ENCODE peak calls at places on chromosomes 7 and 10, in six cellular contexts. E is ovary, H is H1, F is sigmoid colon, P is A549, O is transverse colon. S is an unnamed sample.

GRCh38 chr7:9349625-9350024 is 916.2 kb downstream of the NXPH1 start:
- DNase-seq in H (no peak), P (no peak), O (no peak), F (no peak), E (no peak), S (no peak)

GRCh38 chr7:50685445-50686070 is 97.1 kb downstream of the GRB10 start:
- DNase-seq in O (no peak), H (no peak), P (no peak), F (no peak), E (no peak), S (no peak)

GRCh38 chr10:4283841-4284610 is 499.0 kb upstream of the KLF6 start:
- DNase-seq in F (peak; percentile 92), P (no peak), O (peak; percentile 36), E (peak; percentile 78), H (no peak), S (peak; percentile 76)

GRCh38 chr10:132667613-132668394 is 118.1 kb downstream of the NKX6-2 start:
- DNase-seq in E (no peak), P (peak; percentile 39), O (no peak), H (no peak), F (peak; percentile 8), S (no peak)

GRCh38 chr10:59682986-59683937 is 26.4 kb downstream of the SLC16A9 start:
- DNase-seq in F (no peak), P (no peak), E (no peak), H (no peak), O (no peak), S (no peak)

GRCh38 chr10:125035136-125035535 is 93.2 kb downstream of the ZRANB1 start:
- DNase-seq in H (no peak), E (no peak), F (no peak), O (no peak), P (peak; percentile 40), S (no peak)

GRCh38 chr10:7787150-7787856 is 490 bp downstream of the KIN start:
- DNase-seq in H (no peak), P (no peak), E (no peak), O (no peak), F (no peak), S (no peak)

GRCh38 chr7:3043544-3044395 is at the start of gene CARD11:
- DNase-seq in F (no peak), O (peak; percentile 24), H (no peak), E (no peak), P (no peak), S (no peak)

GRCh38 chr10:35420827-35421552 is 84.7 kb downstream of the CCNY start:
- DNase-seq in O (no peak), E (no peak), P (peak; percentile 39), H (no peak), F (peak; percentile 63), S (no peak)

GRCh38 chr10:35420044-35420443 is 83.7 kb downstream of the CCNY start:
- DNase-seq in O (no peak), E (no peak), F (no peak), P (no peak), H (no peak), S (no peak)

GRCh38 chr10:35421553-35422178 is 85.4 kb downstream of the CCNY start:
- DNase-seq in O (peak; percentile 26), F (peak; percentile 85), E (peak; percentile 44), H (no peak), P (peak; percentile 77), S (peak; percentile 26)

GRCh38 chr10:35423505-35424306 is 87.4 kb downstream of the CCNY start:
- DNase-seq in F (no peak), H (no peak), P (no peak), O (no peak), E (no peak), S (no peak)

DNA sequence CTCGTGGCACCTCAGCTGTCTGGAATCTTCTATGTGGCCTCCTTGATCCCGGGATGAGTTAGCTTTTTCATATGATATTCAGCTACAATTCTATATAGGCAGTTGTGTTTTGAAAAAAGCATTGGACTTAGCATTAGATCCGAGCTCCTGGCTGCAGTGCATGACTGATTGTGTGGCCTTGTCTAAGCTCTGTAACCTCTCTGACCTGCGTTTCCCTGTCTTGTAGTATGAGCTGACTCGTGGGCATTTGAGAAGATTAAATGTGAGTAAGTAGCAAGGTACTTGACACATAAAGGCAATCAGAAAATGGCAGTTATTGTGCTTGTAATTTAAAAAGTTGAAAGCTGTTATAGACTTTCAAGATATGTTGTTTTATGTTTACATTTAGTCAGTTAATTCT is 85.9 kb downstream of the CCNY start:
- DNase-seq in O (no peak), E (no peak), F (no peak), H (no peak), P (no peak), S (no peak)
- TF ChIP-seq CTCF in O (no peak), E (no peak), F (no peak), H (no peak), P (no peak), S (no peak)

GRCh38 chr7:27128776-27129728 is 1.5 kb downstream of the HOXA4 start:
- DNase-seq in H (no peak), E (no peak), O (no peak), F (no peak), P (no peak), S (no peak)

GRCh38 chr7:27125986-27126394 is 4.6 kb downstream of the HOXA4 start:
- DNase-seq in F (no peak), E (no peak), P (no peak), O (no peak), H (no peak), S (no peak)

GRCh38 chr7:27124979-27125689 is 5.4 kb downstream of the HOXA4 start:
- DNase-seq in P (no peak), F (no peak), O (no peak), H (no peak), E (no peak), S (no peak)

GRCh38 chr7:27128034-27128433 is 2.5 kb downstream of the HOXA4 start:
- DNase-seq in E (no peak), P (no peak), F (no peak), O (no peak), H (no peak), S (no peak)

DNA sequence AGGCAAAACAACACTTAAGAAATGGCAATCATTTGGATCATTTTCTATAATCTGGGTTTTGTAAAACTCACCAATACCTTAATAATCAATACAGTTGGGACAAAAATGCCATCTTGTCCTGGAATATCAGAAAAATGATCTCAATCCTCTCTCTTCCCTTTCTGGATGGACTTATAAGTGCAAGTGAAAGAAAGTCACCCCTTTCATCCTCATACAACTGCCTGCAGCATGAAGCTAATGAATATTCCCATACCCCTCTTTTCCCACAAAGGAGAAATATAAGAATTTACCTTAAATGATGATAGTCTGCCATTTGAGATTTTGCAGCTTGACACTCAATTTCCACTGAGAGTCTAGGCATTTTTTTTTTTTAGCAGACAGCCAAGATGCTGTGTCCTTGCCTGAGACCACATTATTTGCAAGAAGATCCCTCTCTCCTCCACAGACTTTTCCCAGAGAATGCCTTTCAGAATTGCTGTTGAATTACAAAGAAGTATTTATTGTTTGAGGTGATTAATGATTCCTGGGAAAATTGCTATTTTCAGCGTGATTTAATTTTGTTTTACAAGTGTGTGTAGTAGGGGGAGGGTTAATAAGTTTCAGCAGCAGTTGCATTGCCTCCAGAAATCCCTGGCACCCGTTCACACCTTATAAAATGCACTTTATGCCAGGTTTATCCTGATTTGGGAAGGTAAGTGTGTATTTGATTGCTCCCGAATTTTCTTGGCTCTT is 3.8 kb downstream of the HOXA4 start:
- DNase-seq in E (no peak), F (no peak), H (no peak), P (no peak), O (no peak), S (no peak)
- H3K4me1 ChIP-seq in E (peaks cover 6% of the 10 kb centered on the region), F (peaks cover 63% of the 10 kb centered on the region), H (peaks cover 6% of the 10 kb centered on the region), P (peaks cover 9% of the 10 kb centered on the region), O (peaks cover 90% of the 10 kb centered on the region), S (no peaks in the 10 kb centered on the region)

GRCh38 chr7:125088555-125088954 is 158.9 kb upstream of the POT1 start:
- DNase-seq in P (no peak), F (no peak), E (no peak), H (no peak), O (no peak), S (no peak)

GRCh38 chr7:125085084-125085483 is 155.5 kb upstream of the POT1 start:
- DNase-seq in H (no peak), O (no peak), E (no peak), F (no peak), P (no peak), S (no peak)

GRCh38 chr7:125089171-125089570 is 159.5 kb upstream of the POT1 start:
- DNase-seq in E (no peak), F (no peak), H (no peak), O (no peak), P (no peak), S (no peak)

DNA sequence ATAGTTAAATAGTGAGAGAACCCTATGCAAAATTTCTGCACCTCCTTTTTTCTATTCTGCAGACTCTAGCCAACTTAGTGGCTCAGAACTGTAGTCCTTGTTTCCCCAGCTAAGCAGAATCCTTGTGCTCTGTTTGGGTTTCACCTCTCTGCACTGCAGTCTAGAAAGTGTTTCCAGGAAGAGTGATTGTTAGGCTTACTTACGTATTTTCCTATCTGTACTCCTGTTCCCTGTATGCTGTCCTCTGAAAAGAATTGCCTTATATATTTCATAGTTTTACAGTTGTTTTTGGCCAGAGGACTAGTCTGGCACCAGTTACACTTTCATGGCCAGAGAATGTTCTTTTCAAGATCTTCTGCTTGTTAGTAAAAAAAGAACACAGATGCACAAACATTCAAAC is 154.6 kb upstream of the POT1 start:
- DNase-seq in H (no peak), F (no peak), E (no peak), P (no peak), O (no peak), S (no peak)
- TF ChIP-seq EP300 in H (no peak), F (no peak), E (no peak), P (no peak), O (no peak), S (no peak)

DNA sequence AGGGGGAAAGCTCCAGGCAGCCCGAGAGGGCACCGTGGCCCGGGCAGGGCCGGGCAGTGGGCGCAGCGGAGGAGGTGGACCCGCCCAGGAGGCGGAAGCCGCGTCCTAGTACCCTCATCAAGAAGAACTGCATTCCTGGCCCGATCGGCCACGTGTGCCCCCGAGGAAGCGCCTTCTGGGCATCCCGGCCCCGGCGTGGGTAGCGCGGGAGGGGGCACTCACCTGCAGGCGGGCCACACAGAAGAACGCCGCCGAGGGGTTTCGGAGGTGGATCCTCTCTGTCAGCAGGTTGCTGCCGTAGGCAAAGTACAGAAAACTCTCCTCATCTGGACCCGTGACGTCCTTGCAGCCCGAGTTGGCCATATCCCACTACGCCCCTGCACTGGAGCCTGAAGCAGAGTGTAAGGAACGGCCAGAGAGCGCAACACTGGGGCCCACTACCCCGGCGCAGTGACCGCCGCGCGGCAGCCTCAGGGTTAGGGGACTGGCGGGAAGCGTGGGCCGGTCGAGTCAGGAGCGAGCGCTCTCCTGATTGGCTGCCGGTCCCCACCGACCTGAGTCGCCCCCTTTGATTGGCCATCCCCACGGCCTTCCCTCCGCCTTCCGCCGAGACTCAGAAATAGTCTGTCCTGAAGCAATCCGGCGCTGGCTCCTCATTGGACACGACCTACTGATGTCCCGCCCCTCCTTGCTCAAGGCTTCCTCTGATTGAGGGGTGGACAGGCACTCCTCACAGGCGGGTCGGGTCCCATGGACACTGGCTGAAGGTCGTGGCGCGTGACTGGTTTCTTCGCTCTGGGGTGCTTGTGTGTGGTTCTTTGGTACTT is at the start of gene GGCT:
- DNase-seq in F (peak; percentile 100), H (peak; percentile 94), O (peak; percentile 99), E (peak; percentile 98), P (peak; percentile 99), S (peak; percentile 99)
- TF ChIP-seq CTCF in F (no peak), H (no peak), O (no peak), E (no peak), P (no peak), S (no peak)

DNA sequence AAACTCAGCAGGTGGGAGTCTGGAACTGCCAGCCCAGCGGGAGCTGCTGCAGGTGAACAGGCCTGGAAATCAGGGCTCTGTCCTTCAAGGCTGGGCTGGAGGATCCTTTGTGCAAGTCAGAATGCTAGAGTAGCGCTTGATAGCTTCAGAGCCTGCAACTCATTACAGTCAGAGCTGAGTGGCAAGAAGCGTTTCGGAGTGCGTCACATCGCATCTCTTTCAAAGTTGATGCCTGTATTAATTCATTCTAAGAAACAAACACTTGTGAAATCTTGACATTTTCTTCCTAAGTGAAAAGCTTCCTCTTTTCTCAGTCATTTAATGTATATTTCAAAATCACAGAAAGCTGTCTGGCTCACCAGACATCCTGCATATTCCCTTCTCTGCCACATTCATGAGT is 121.2 kb upstream of the NPS start:
- DNase-seq in E (no peak), H (no peak), F (peak; percentile 29), P (no peak), O (no peak), S (no peak)
- H3K4me1 ChIP-seq in E (peaks cover 2% of the 10 kb centered on the region), H (no peaks in the 10 kb centered on the region), F (no peaks in the 10 kb centered on the region), P (no peaks in the 10 kb centered on the region), O (no peaks in the 10 kb centered on the region), S (no peaks in the 10 kb centered on the region)

S was measured in tibial nerve.